ENCODE peak calls at places on chromosomes 1 and 21, in six cellular contexts. O, W, L, Y, A and P are unnamed samples.

GRCh38 chr21:16211339-16212303 is 481.8 kb downstream of the USP25 start:
- DNase-seq in O (no peak), W (no peak), L (no peak), Y (no peak), A (no peak), P (no peak)

GRCh38 chr1:163772266-163772665 is 450.5 kb downstream of the NUF2 start:
- DNase-seq in O (no peak), W (no peak), L (no peak), Y (no peak), A (no peak), P (no peak)

GRCh38 chr1:221776495-221777413 is 34.9 kb upstream of the DUSP10 start:
- DNase-seq in O (no peak), W (no peak), L (peak), Y (peak), A (no peak), P (no peak)

GRCh38 chr1:6012529-6013318 is 20.5 kb upstream of the NPHP4 start:
- DNase-seq in O (no peak), W (no peak), L (no peak), Y (no peak), A (no peak), P (no peak)

GRCh38 chr1:174967845-174968705 is 31.7 kb upstream of the CACYBP start:
- DNase-seq in O (no peak), W (no peak), L (no peak), Y (no peak), A (no peak), P (no peak)

GRCh38 chr1:67555487-67556296 is 125.5 kb upstream of the SERBP1 start:
- DNase-seq in O (no peak), W (no peak), L (no peak), Y (no peak), A (no peak), P (no peak)

GRCh38 chr1:53949023-53949611 is 3.0 kb downstream of the LRRC42 start:
- DNase-seq in O (no peak), W (peak), L (no peak), Y (peak), A (peak), P (peak)

GRCh38 chr1:11061652-11062365 is 2.0 kb upstream of the SRM start:
- DNase-seq in O (no peak), W (no peak), L (no peak), Y (peak), A (no peak), P (no peak)

GRCh38 chr21:45618846-45619485 is 24.6 kb upstream of the PCBP3 start:
- DNase-seq in O (no peak), W (no peak), L (no peak), Y (no peak), A (no peak), P (peak)

GRCh38 chr1:50425376-50426107 is 2.3 kb upstream of the DMRTA2 start:
- DNase-seq in O (no peak), W (no peak), L (no peak), Y (no peak), A (peak), P (peak)

GRCh38 chr1:111369177-111369576 is 58.4 kb downstream of the OVGP1 start:
- DNase-seq in O (no peak), W (no peak), L (no peak), Y (no peak), A (no peak), P (no peak)

GRCh38 chr1:149942885-149943284 is 6.2 kb upstream of the MTMR11 start:
- DNase-seq in O (no peak), W (no peak), L (no peak), Y (no peak), A (no peak), P (no peak)

DNA sequence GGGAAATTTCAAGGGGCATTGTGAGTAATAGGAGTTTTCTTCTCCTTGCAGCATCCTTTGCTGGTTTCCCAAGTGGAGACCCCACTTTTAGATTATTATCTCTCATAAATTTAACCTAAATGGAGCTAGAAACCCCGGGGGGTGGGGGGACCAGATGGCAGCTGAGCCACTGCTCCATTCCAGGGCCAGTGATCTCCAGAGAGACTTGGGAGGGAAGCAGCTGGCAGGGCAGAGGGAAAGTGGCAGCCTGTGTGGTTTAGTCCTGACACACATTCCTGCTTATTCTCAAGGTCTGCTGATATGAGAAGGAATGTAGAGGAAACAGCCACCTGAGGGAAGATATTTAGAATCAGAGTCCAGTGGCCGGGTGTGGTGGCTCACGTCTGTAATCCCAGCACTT is 16.3 kb downstream of the PCP4L1 start:
- DNase-seq in O (no peak), W (no peak), L (no peak), Y (no peak), A (no peak), P (peak)
- TF ChIP-seq SIN3A in O (no peak), W (no peak), L (no peak), Y (no peak), A (no peak), P (no peak)

GRCh38 chr1:17287377-17287776 is 20.6 kb upstream of the PADI4 start:
- DNase-seq in O (peak), W (no peak), L (no peak), Y (no peak), A (no peak), P (no peak)

GRCh38 chr1:17292299-17293198 is 15.4 kb upstream of the PADI4 start:
- DNase-seq in O (no peak), W (no peak), L (no peak), Y (no peak), A (no peak), P (no peak)

GRCh38 chr1:17289756-17290155 is 18.2 kb upstream of the PADI4 start:
- DNase-seq in O (no peak), W (no peak), L (no peak), Y (no peak), A (no peak), P (no peak)

GRCh38 chr1:17293681-17294415 is 14.1 kb upstream of the PADI4 start:
- DNase-seq in O (no peak), W (no peak), L (no peak), Y (no peak), A (no peak), P (no peak)

GRCh38 chr1:17290553-17290952 is 17.4 kb upstream of the PADI4 start:
- DNase-seq in O (no peak), W (no peak), L (no peak), Y (no peak), A (no peak), P (no peak)
- TF ChIP-seq SIN3A in O (no peak), W (no peak), L (no peak), Y (no peak), A (no peak), P (no peak)

GRCh38 chr1:29339176-29339575 is 102.9 kb downstream of the PTPRU start:
- DNase-seq in O (no peak), W (no peak), L (no peak), Y (no peak), A (no peak), P (no peak)
- TF ChIP-seq SIN3A in O (no peak), W (no peak), L (no peak), Y (no peak), A (no peak), P (no peak)

GRCh38 chr1:30515746-30516504 is 207.5 kb downstream of the MATN1 start:
- DNase-seq in O (no peak), W (no peak), L (no peak), Y (no peak), A (peak), P (no peak)
- TF ChIP-seq SIN3A in O (no peak), W (no peak), L (no peak), Y (no peak), A (no peak), P (no peak)

GRCh38 chr1:33301273-33301984 is 19.5 kb downstream of the A3GALT2 start:
- DNase-seq in O (no peak), W (peak), L (no peak), Y (no peak), A (no peak), P (no peak)
- TF ChIP-seq SIN3A in O (no peak), W (no peak), L (no peak), Y (no peak), A (no peak), P (no peak)